ENCODE peak calls at places on chromosomes 1 and 21, in four cellular contexts. P, F, X and Z are unnamed samples.
A peak's percentile ranks its signal among the peaks of the same experiment; 100 is the strongest.

GRCh38 chr21:15667824-15668223 is 62.0 kb upstream of the USP25 start:
- DNase-seq in P (no peak), F (peak; percentile 24), X (no peak), Z (no peak)

GRCh38 chr1:94245747-94246438 is 8.5 kb upstream of the ARHGAP29 start:
- DNase-seq in P (no peak), F (no peak), X (no peak), Z (no peak)

GRCh38 chr1:8370046-8370881 is 52.4 kb downstream of the SLC45A1 start:
- DNase-seq in P (peak; percentile 46), F (no peak), X (no peak), Z (no peak)

GRCh38 chr1:64917328-64917861 is 49.0 kb downstream of the JAK1 start:
- DNase-seq in P (peak; percentile 100), F (peak; percentile 99), X (no peak), Z (peak; percentile 98)

GRCh38 chr1:186670965-186671486 is 9.2 kb downstream of the PTGS2 start:
- DNase-seq in P (no peak), F (no peak), X (no peak), Z (no peak)

GRCh38 chr1:234573711-234574299 is 36.2 kb downstream of the IRF2BP2 start:
- DNase-seq in P (peak; percentile 75), F (peak; percentile 31), X (no peak), Z (no peak)

GRCh38 chr1:101250219-101250618 is 13.4 kb downstream of the S1PR1 start:
- DNase-seq in P (no peak), F (no peak), X (no peak), Z (no peak)

GRCh38 chr1:98323396-98323795 is 338.1 kb upstream of the SNX7 start:
- DNase-seq in P (peak; percentile 91), F (peak; percentile 94), X (no peak), Z (peak; percentile 63)

GRCh38 chr1:244830639-244831038 is 4.8 kb upstream of the COX20 start:
- DNase-seq in P (no peak), F (no peak), X (no peak), Z (no peak)

GRCh38 chr1:236603896-236604217 is 459 bp downstream of the HEATR1 start:
- DNase-seq in P (peak; percentile 15), F (peak; percentile 36), X (no peak), Z (no peak)

GRCh38 chr1:21764615-21765423 is 18.1 kb downstream of the USP48 start:
- DNase-seq in P (peak; percentile 98), F (peak; percentile 91), X (no peak), Z (peak; percentile 71)
- H3K4me3 ChIP-seq in P (no peak overlapping the region), F (no peak overlapping the region), X (no peak overlapping the region), Z (no peak overlapping the region)

DNA sequence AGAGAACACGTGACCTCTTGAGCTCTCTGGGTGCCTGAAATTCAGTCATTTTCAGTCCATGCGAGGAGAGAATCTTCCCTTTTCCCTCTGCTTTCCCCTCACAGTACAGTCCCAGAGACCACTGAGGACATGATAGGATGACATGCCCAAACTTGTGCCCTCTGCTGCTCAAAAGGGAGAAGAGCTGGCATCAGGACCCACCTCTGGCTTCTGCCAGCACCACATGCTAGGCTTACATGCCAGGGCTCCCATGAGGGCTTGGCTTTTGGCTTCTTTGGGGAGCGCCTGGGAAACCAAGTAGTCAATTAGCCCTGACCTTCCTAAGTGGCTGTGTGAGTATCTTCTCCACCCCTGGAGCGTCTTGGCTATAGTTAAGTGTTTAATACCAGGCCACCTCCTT is 13.8 kb upstream of the KCNQ4 start:
- DNase-seq in P (no peak), F (no peak), X (no peak), Z (no peak)
- TF ChIP-seq CTCF in P (peak; percentile 33), F (peak; percentile 9), X (no peak), Z (peak; percentile 17)

GRCh38 chr1:113812661-113813135 is 422 bp upstream of the RSBN1 start:
- DNase-seq in P (peak; percentile 26), F (no peak), X (no peak), Z (no peak)
- H3K4me3 ChIP-seq in P (peak overlapping the region; percentile 67), F (peak overlapping the region; percentile 66), X (peak overlapping the region; percentile 98), Z (peak overlapping the region; percentile 55)

GRCh38 chr1:215523128-215523861 is 43.8 kb upstream of the KCTD3 start:
- DNase-seq in P (peak; percentile 42), F (peak; percentile 47), X (no peak), Z (no peak)
- TF ChIP-seq CTCF in P (peak; percentile 52), F (no peak), X (no peak), Z (no peak)

GRCh38 chr1:198934901-198935301 is 296.1 kb downstream of the PTPRC start:
- DNase-seq in P (peak; percentile 11), F (peak; percentile 60), X (peak; percentile 56), Z (no peak)
- H3K4me3 ChIP-seq in P (peak overlapping the region; percentile 88), F (peak overlapping the region; percentile 88), X (peak overlapping the region; percentile 42), Z (peak overlapping the region; percentile 87)

DNA sequence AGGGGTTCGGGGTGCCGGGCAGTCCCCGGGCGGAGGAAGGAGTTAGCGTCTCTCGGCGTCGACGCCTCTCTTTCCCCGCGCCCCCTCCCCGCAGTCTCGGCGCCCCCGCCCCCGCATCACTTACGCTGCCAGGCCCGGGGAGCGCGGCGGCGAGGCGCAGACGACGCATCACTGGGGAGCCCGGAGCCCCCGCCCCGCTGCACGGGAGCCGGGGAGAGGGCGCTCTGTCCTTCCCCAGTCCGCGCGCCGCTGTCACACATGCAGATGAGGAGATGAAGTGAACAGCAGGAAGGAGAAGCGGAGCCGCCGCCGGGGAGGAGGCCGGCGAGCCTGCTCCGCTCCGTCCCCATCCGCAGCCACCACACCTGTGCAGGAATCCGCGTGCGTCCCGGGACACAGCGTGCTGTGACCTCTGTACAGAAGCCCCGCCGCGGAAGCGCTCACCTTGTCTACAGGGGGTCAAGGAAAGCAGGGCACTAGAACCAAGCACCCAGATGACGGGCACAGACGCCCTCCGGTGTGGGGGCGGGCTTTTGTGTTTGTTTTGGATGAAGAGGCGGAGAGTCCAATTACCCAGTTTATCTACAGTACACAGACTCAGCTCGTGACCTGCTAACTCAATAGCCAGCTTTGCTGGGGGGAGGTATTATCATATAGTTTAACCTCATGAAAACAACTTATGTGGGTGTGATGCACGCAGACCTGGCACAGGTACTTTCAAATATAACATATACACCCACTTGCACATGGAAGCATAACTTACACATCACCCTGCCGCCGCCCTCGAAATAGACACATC is 12.5 kb downstream of the KLHDC8A start:
- DNase-seq in P (no peak), F (peak; percentile 37), X (peak; percentile 10), Z (no peak)
- TF ChIP-seq CTCF in P (no peak), F (no peak), X (no peak), Z (no peak)

GRCh38 chr1:2557146-2558029 is 1.2 kb downstream of the TNFRSF14 start:
- DNase-seq in P (no peak), F (no peak), X (no peak), Z (no peak)

GRCh38 chr1:2556277-2557145 is at the start of gene TNFRSF14:
- DNase-seq in P (peak; percentile 39), F (peak; percentile 68), X (peak; percentile 61), Z (no peak)

GRCh38 chr1:2553871-2554620 is 2.1 kb upstream of the TNFRSF14 start:
- DNase-seq in P (no peak), F (no peak), X (no peak), Z (no peak)

GRCh38 chr1:2554621-2555387 is 1.4 kb upstream of the TNFRSF14 start:
- DNase-seq in P (no peak), F (peak; percentile 34), X (peak; percentile 50), Z (no peak)

DNA sequence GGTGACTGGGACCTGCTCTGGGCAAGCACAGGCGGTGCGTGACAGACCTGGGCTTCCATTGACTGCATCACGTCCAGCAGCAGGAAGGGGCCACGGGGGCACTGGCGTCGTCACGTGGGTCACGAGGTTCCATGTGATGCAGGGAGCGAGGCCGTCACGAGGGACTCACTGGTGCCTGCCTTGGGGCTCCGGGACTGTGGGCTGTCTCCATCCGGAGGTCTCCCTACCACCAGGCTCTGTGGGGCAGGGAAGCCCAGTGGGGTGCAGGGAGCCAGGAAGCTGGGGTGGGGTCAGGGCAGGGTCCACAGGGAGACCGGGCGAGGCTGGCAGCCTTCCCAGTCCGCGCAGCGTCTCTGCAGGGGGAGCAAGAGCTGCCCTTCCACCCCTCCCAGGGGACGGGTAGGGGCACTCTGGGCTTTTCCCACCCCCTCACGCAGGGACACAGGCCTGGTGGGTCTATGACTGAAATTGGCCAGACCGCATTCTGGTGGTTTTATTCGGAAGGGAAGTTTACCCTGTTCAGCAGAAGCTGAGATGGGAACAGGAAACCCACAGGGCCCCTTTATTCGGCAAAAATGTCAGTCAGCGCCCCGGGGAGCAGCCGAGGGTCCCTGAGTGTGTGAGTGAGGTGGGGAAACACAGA is 416 bp upstream of the TNFRSF14 start:
- DNase-seq in P (peak; percentile 39), F (peak; percentile 38), X (peak; percentile 58), Z (no peak)
- H3K4me3 ChIP-seq in P (peak overlapping the region; percentile 72), F (peak overlapping the region; percentile 66), X (peak overlapping the region; percentile 99), Z (peak overlapping the region; percentile 57)